ENCODE peak calls at places on chromosomes 5 and 9, in five cellular contexts. V, I, Q, B and F are unnamed samples.

GRCh38 chr9:81690251-81690851 is 1.0 kb upstream of the TLE1 start:
- DNase-seq in V (no peak), I (no peak), Q (no peak), B (no peak), F (peak)

GRCh38 chr9:76964612-76965011 is 54.8 kb upstream of the FOXB2 start:
- DNase-seq in V (no peak), I (no peak), Q (no peak), B (no peak), F (no peak)

GRCh38 chr9:2872307-2872940 is 28.5 kb upstream of the PUM3 start:
- DNase-seq in V (no peak), I (no peak), Q (peak), B (no peak), F (no peak)

GRCh38 chr5:116509483-116510244 is 65.0 kb downstream of the SEMA6A start:
- DNase-seq in V (no peak), I (no peak), Q (no peak), B (no peak), F (no peak)

GRCh38 chr5:80216753-80217596 is 38.9 kb downstream of the SERINC5 start:
- DNase-seq in V (no peak), I (peak), Q (no peak), B (no peak), F (no peak)

GRCh38 chr9:37913480-37914153 is 9.7 kb upstream of the SLC25A51 start:
- DNase-seq in V (peak), I (no peak), Q (peak), B (peak), F (no peak)

GRCh38 chr5:173808079-173808808 is 79.9 kb upstream of the CPEB4 start:
- DNase-seq in V (no peak), I (no peak), Q (no peak), B (no peak), F (no peak)

GRCh38 chr9:99078731-99079130 is 26.2 kb upstream of the TGFBR1 start:
- DNase-seq in V (no peak), I (no peak), Q (no peak), B (no peak), F (no peak)

GRCh38 chr5:32583582-32584232 is 1.6 kb upstream of the SUB1 start:
- DNase-seq in V (no peak), I (no peak), Q (no peak), B (no peak), F (no peak)

GRCh38 chr9:105132576-105132975 is 111.9 kb upstream of the SLC44A1 start:
- DNase-seq in V (no peak), I (no peak), Q (peak), B (no peak), F (no peak)

GRCh38 chr9:108245331-108245730 is 610.5 kb downstream of the ACTL7B start:
- DNase-seq in V (no peak), I (no peak), Q (no peak), B (no peak), F (no peak)

GRCh38 chr5:68333649-68334549 is 118.3 kb downstream of the PIK3R1 start:
- DNase-seq in V (no peak), I (no peak), Q (peak), B (no peak), F (no peak)

GRCh38 chr5:55427157-55427556 is 107.6 kb downstream of the PLPP1 start:
- DNase-seq in V (no peak), I (no peak), Q (peak), B (no peak), F (no peak)

GRCh38 chr5:531101-531748 is 7.0 kb upstream of the SLC9A3 start:
- DNase-seq in V (no peak), I (peak), Q (no peak), B (no peak), F (peak)

GRCh38 chr9:105413486-105414068 is 34.3 kb upstream of the FSD1L start:
- DNase-seq in V (no peak), I (no peak), Q (peak), B (no peak), F (no peak)

GRCh38 chr5:149030392-149030791 is 32.5 kb downstream of the SH3TC2 start:
- DNase-seq in V (no peak), I (no peak), Q (peak), B (no peak), F (no peak)

GRCh38 chr5:56129288-56129687 is 103.8 kb downstream of the ANKRD55 start:
- DNase-seq in V (no peak), I (no peak), Q (no peak), B (no peak), F (no peak)

GRCh38 chr9:89919171-89919681 is 314.4 kb downstream of the GADD45G start:
- DNase-seq in V (no peak), I (no peak), Q (no peak), B (no peak), F (no peak)

GRCh38 chr5:139966856-139967255 is 76.2 kb downstream of the NRG2 start:
- DNase-seq in V (no peak), I (no peak), Q (no peak), B (no peak), F (no peak)

GRCh38 chr5:151912360-151912759 is 12.3 kb downstream of the GLRA1 start:
- DNase-seq in V (no peak), I (no peak), Q (no peak), B (no peak), F (no peak)

GRCh38 chr5:135465391-135466122 is 13.4 kb upstream of the TIFAB start:
- DNase-seq in V (no peak), I (peak), Q (no peak), B (no peak), F (peak)

GRCh38 chr5:174828786-174829510 is 104.6 kb downstream of the MSX2 start:
- DNase-seq in V (no peak), I (no peak), Q (no peak), B (no peak), F (no peak)

GRCh38 chr9:13278368-13279246 is 885 bp downstream of the MPDZ start:
- DNase-seq in V (no peak), I (peak), Q (peak), B (peak), F (peak)

GRCh38 chr9:2337131-2337530 is 284.5 kb upstream of the VLDLR start:
- DNase-seq in V (no peak), I (no peak), Q (no peak), B (no peak), F (no peak)

GRCh38 chr9:98365227-98365669 is 109.8 kb upstream of the TBC1D2 start:
- DNase-seq in V (no peak), I (no peak), Q (peak), B (no peak), F (no peak)

GRCh38 chr5:180348316-180348715 is 4.8 kb downstream of the GFPT2 start:
- DNase-seq in V (no peak), I (peak), Q (no peak), B (no peak), F (peak)

GRCh38 chr9:34997375-34997774 is 7.8 kb downstream of the DNAJB5 start:
- DNase-seq in V (no peak), I (no peak), Q (no peak), B (no peak), F (no peak)

GRCh38 chr9:127053057-127053821 is 69.2 kb downstream of the ANGPTL2 start:
- DNase-seq in V (no peak), I (peak), Q (no peak), B (no peak), F (peak)

GRCh38 chr5:176542596-176543427 is 5.6 kb upstream of the RNF44 start:
- DNase-seq in V (no peak), I (no peak), Q (no peak), B (no peak), F (peak)

GRCh38 chr9:129365196-129365595 is 187.1 kb upstream of the IER5L start:
- DNase-seq in V (no peak), I (no peak), Q (no peak), B (no peak), F (no peak)

GRCh38 chr9:92378825-92379535 is 25.4 kb downstream of the OGN start:
- DNase-seq in V (no peak), I (no peak), Q (peak), B (no peak), F (no peak)

GRCh38 chr5:138226917-138227316 is 13.8 kb upstream of the CDC23 start:
- DNase-seq in V (no peak), I (no peak), Q (no peak), B (no peak), F (no peak)

GRCh38 chr9:123637596-123637939 is 281.6 kb downstream of the CRB2 start:
- DNase-seq in V (no peak), I (no peak), Q (no peak), B (no peak), F (no peak)

GRCh38 chr5:68872088-68872842 is 221.5 kb upstream of the SLC30A5 start:
- DNase-seq in V (no peak), I (no peak), Q (no peak), B (no peak), F (no peak)

GRCh38 chr9:27413507-27414214 is 110.4 kb upstream of the IFNK start:
- DNase-seq in V (no peak), I (no peak), Q (no peak), B (no peak), F (no peak)

GRCh38 chr5:73155541-73156222 is 17.3 kb upstream of the TMEM174 start:
- DNase-seq in V (no peak), I (no peak), Q (no peak), B (no peak), F (no peak)

DNA sequence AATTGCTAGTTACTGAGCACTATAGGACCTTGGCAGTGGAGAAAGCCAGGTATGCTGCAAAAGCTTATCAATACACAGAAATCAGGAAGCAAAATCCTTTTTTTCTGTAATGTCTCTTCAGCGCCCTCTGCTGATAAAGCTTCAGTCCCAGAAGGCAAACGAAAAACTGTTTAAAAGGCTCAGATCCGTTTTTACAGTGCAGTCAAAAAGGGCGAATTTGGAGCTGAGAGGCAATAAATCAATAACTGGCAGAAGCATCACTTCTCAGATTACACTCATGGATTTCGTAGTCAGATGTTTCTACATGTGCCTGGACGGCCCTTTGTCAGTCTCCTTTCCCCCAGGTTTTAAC is 1.1 kb upstream of the MAN2A1 start:
- DNase-seq in V (no peak), I (no peak), Q (no peak), B (no peak), F (no peak)
- TF ChIP-seq CTCF in V (no peak), I (no peak), Q (peak), B (no peak), F (peak)

GRCh38 chr5:142655339-142656267 is 30.3 kb downstream of the FGF1 start:
- DNase-seq in V (peak), I (peak), Q (peak), B (peak), F (peak)
- TF ChIP-seq CTCF in V (peak), I (peak), Q (peak), B (peak), F (peak)

GRCh38 chr9:93379051-93379450 is 72.4 kb upstream of the FAM120A start:
- DNase-seq in V (no peak), I (no peak), Q (no peak), B (no peak), F (no peak)
- TF ChIP-seq CTCF in V (no peak), I (no peak), Q (peak), B (no peak), F (no peak)

DNA sequence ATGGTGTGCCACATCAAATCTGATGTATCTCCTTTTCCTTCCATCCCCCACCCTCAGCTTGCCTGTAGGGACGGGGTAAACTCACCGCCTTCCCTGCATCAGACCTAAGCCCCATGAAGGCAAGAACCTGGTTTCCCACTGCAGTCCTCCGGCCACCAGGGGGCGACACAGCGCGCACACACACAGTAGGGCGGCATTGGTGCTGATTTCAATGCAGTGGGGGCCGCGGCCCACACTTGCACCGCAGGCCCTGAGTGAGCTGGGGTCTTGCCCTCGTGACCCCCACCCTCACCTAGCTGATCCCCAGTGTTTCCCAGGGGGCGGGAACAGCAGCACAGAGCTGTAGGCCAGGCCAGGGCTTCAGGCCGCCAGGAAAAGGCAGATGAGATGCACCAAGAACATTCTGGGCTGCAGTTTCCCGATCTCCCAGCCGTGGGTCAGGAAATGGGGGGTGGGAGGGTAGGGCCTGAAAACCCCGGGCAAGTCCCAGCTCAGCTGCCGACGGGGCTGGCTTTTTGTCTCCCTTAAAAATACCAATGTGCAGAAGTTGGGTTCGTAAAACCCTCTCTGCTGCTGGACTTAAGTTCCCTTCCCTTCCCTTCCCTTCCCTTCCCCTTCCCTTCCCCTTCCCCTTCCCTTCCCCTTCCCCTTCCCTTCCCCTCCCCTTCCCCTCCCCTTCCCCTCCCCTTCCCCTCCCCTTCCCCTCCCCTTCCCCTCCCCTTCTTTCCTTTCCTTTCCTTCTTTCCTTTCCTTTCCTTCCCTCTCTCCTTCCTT is 19.5 kb downstream of the FAM163B start:
- DNase-seq in V (peak), I (peak), Q (no peak), B (no peak), F (peak)
- TF ChIP-seq CTCF in V (peak), I (peak), Q (peak), B (no peak), F (peak)

GRCh38 chr9:133375724-133376654 is at the start of the genes STKLD1 and SURF4:
- DNase-seq in V (peak), I (peak), Q (peak), B (peak), F (peak)
- TF ChIP-seq CTCF in V (no peak), I (no peak), Q (no peak), B (no peak), F (no peak)

GRCh38 chr5:160119142-160119904 is at the start of gene PWWP2A:
- DNase-seq in V (peak), I (peak), Q (peak), B (peak), F (peak)
- TF ChIP-seq CTCF in V (no peak), I (no peak), Q (no peak), B (no peak), F (no peak)

DNA sequence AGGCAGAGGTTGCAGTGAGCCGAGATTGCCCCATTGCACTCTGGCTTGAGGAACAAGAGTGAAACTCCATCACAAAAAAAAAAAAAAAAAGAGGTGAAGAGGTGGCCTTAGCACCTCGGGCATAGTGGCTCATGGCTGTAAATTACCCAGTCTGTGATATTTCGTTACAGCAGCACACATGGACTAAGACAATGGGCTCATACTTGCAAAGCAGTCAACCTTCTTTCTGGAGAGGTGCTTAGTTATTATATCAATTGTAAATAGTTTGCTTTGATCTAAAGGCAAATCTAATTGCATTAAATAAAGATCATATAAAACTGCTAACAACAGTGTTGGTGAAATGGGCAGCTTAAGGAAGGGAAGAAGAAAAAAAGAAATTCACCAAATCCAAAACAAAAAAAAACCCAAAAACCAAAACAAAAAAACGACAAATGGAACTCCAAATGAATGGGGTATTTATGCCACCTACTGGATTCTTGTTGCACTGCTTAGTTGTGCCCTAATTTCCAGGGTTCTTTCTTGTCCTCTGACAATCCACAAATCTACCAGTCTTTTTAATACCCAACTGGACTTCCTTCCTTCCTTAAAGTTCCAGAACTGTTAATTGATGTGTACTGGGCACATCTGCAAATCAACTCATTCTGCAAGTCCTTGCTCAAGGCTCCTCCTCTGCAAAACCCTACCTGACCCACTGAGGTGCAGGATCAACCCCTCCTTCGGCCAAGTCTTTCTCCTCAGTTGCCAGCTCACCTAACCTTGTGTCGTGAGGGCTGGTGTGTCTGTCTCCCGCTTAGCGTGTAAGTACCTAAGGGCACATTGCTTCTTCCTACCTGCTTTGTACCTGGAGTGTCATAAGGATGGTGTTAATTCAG is 35.0 kb upstream of the DMRT1 start:
- DNase-seq in V (no peak), I (no peak), Q (peak), B (no peak), F (no peak)
- TF ChIP-seq CTCF in V (peak), I (peak), Q (peak), B (peak), F (peak)

DNA sequence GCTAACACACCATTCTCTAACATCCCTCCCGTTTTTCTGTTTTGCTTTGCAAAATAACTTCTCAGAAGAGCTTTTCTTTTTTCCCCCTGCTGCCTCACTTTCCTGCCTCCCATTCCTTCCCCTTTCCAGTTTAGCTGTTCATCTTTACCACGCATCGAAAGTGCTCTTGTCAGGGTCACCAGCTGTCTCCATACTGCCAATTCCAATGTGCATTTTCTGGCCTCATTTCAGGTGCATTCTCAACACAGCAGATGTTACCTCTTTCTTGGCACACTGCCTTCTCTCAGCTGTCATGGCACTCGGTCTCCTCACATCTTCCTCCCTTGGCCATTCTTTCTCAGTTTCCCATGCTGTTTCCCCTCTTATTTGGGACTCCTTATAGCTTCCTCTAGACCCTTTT is 9.5 kb downstream of the ARSK start:
- DNase-seq in V (no peak), I (no peak), Q (no peak), B (no peak), F (no peak)
- TF ChIP-seq CTCF in V (no peak), I (no peak), Q (no peak), B (no peak), F (no peak)